ENCODE peak calls at places on chromosomes 1 and 21, in seven cellular contexts. R, G, M, H, O, D and L are unnamed samples.

GRCh38 chr1:184945678-184946412 is 28.5 kb downstream of the NIBAN1 start:
- DNase-seq in D (no peak), G (no peak), M (no peak), R (peak; percentile 75), H (no peak), O (no peak), L (no peak)

GRCh38 chr1:160768295-160768657 is 27.7 kb upstream of the LY9 start:
- DNase-seq in H (peak; percentile 42), R (peak; percentile 34), G (no peak), O (peak; percentile 85), D (peak; percentile 86), M (peak; percentile 64), L (peak; percentile 73)

GRCh38 chr21:17387030-17387617 is 125.7 kb upstream of the CXADR start:
- DNase-seq in M (no peak), G (no peak), D (peak; percentile 41), H (peak; percentile 80), R (peak; percentile 76), O (peak; percentile 48), L (peak; percentile 58)

GRCh38 chr1:223704921-223705878 is 7.1 kb upstream of the CAPN2 start:
- DNase-seq in O (no peak), G (peak; percentile 69), M (no peak), R (peak; percentile 87), D (no peak), H (no peak), L (no peak)

GRCh38 chr21:42414066-42414465 is 10.4 kb downstream of the UBASH3A start:
- DNase-seq in D (no peak), H (no peak), G (no peak), M (no peak), R (no peak), O (no peak), L (no peak)

GRCh38 chr1:154442006-154442740 is 37.0 kb downstream of the IL6R start:
- DNase-seq in D (no peak), O (peak; percentile 19), G (no peak), H (peak; percentile 19), M (no peak), R (peak; percentile 67), L (no peak)

GRCh38 chr1:237303929-237304328 is 261.9 kb downstream of the RYR2 start:
- DNase-seq in H (no peak), R (no peak), D (no peak), O (no peak), G (no peak), M (no peak), L (no peak)

GRCh38 chr21:14466715-14467114 is 79.4 kb downstream of the SAMSN1 start:
- DNase-seq in H (no peak), R (no peak), O (no peak), M (no peak), G (no peak), D (no peak), L (no peak)

GRCh38 chr1:109478806-109479205 is 4.9 kb upstream of the ATXN7L2 start:
- DNase-seq in H (peak; percentile 43), R (no peak), O (no peak), M (no peak), D (no peak), G (no peak), L (no peak)

GRCh38 chr1:39266269-39266668 is 61.8 kb downstream of the MACF1 start:
- DNase-seq in G (no peak), R (peak; percentile 32), M (no peak), H (peak; percentile 50), D (no peak), O (no peak), L (no peak)

GRCh38 chr21:46604975-46605758 is at the start of gene S100B:
- DNase-seq in D (no peak), G (no peak), O (no peak), M (no peak), H (peak; percentile 41), R (no peak), L (peak; percentile 36)

DNA sequence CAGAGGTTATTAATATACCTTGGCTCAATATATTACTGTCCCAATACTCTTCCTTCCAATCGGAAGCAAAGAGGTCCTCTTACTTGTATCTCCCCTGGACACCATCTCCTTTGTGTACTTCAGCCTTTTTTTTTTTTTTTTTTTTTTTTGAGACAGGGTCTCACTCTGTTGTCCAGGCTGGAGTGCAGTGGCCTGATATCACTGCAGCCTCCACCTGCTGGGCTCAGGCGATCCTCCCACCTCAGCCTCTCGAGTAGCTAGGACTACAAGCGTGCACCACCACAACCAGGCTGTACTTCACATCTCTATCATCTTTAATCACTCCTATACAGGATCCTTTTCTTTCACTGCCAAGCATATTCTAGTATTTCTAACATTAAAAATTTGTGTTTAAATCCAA is 2.8 kb upstream of the DARS2 start:
- DNase-seq in M (no peak), R (no peak), O (no peak), H (no peak), D (no peak), G (no peak), L (no peak)
- H3K36me3 ChIP-seq in M (no peaks in the 10 kb centered on the region), R (no peaks in the 10 kb centered on the region), O (no peaks in the 10 kb centered on the region), H (peaks cover 17% of the 10 kb centered on the region), D (peaks cover 37% of the 10 kb centered on the region), G (peaks cover 6% of the 10 kb centered on the region), L (peaks cover 10% of the 10 kb centered on the region)

GRCh38 chr21:28447453-28447852 is 545.2 kb downstream of the LTN1 start:
- DNase-seq in M (no peak), D (no peak), G (no peak), O (no peak), H (no peak), R (peak; percentile 53), L (no peak)
- H3K27ac ChIP-seq in M (no peak overlapping the region), D (no peak overlapping the region), G (no peak overlapping the region), O (no peak overlapping the region), H (no peak overlapping the region), R (no peak overlapping the region), L (no peak overlapping the region)

GRCh38 chr1:61636814-61637213 is 88.1 kb downstream of the TM2D1 start:
- DNase-seq in H (no peak), G (no peak), O (no peak), R (no peak), M (no peak), D (no peak), L (no peak)

GRCh38 chr1:61637470-61637869 is 87.5 kb downstream of the TM2D1 start:
- DNase-seq in H (no peak), M (no peak), G (no peak), D (no peak), R (no peak), O (no peak), L (no peak)

GRCh38 chr1:61639937-61640336 is 85.0 kb downstream of the TM2D1 start:
- DNase-seq in G (no peak), D (no peak), O (no peak), H (no peak), R (no peak), M (no peak), L (no peak)

GRCh38 chr1:61639218-61639617 is 85.7 kb downstream of the TM2D1 start:
- DNase-seq in H (no peak), R (peak; percentile 58), M (no peak), G (no peak), O (no peak), D (no peak), L (no peak)

DNA sequence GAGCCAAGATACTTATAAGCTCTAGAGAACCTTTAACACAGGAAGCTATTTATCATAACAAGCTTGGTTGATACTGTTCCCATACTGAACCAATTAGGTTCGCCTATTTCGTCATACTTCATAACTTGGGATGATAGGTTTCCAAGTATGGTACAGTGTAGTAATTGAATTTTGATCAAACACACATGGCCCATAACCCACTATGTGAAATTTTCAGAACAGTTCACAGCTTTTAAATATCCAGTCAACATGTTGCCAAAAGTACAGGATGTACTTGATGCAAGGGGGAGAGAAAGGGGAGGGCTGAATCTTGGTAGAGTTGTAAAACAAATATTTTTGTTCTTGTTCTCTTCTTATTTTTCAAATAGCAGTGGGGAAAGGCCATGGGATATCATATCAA is 86.6 kb downstream of the TM2D1 start:
- DNase-seq in H (no peak), D (no peak), G (no peak), R (peak; percentile 89), O (no peak), M (no peak), L (no peak)
- H3K4me1 ChIP-seq in H (no peaks in the 10 kb centered on the region), D (no peaks in the 10 kb centered on the region), G (peaks cover 67% of the 10 kb centered on the region), R (no peaks in the 10 kb centered on the region), O (no peaks in the 10 kb centered on the region), M (peaks cover 16% of the 10 kb centered on the region), L (peaks cover 7% of the 10 kb centered on the region)

DNA sequence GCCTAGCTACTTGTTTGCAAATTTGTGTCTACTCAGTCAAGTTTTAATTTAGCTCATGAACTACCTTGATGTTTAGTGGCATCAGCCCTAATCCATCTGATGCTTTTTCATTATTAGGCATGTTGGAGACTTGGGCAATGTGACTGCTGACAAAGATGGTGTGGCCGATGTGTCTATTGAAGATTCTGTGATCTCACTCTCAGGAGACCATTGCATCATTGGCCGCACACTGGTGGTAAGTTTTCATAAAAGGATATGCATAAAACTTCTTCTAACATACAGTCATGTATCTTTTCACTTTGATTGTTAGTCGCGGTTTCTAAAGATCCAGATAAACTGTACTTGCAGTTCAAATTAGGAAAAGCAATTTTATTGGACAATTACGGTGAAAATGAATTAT is 7.6 kb downstream of the SOD1 start:
- DNase-seq in O (no peak), R (no peak), H (no peak), M (no peak), G (no peak), D (no peak), L (no peak)
- H3K36me3 ChIP-seq in O (peaks cover 22% of the 10 kb centered on the region), R (peaks cover 25% of the 10 kb centered on the region), H (peaks cover 9% of the 10 kb centered on the region), M (peaks cover 79% of the 10 kb centered on the region), G (peaks cover 46% of the 10 kb centered on the region), D (peaks cover 85% of the 10 kb centered on the region), L (peaks cover 21% of the 10 kb centered on the region)

GRCh38 chr1:121515235-121515634 is 330.5 kb downstream of the SRGAP2C start:
- DNase-seq in O (no peak), D (no peak), H (no peak), G (no peak), M (no peak), R (no peak), L (no peak)

GRCh38 chr1:121517586-121518230 is 332.9 kb downstream of the SRGAP2C start:
- DNase-seq in D (no peak), M (no peak), R (no peak), G (no peak), H (no peak), O (no peak), L (no peak)

GRCh38 chr1:121519042-121519755 is 334.4 kb downstream of the SRGAP2C start:
- DNase-seq in O (peak; percentile 80), G (peak; percentile 78), M (peak; percentile 68), H (peak; percentile 86), R (peak; percentile 9), D (peak; percentile 90), L (peak; percentile 83)

GRCh38 chr1:121518726-121519041 is 333.9 kb downstream of the SRGAP2C start:
- DNase-seq in R (no peak), M (no peak), H (no peak), D (no peak), G (no peak), O (no peak), L (no peak)

GRCh38 chr1:121516279-121516967 is 331.6 kb downstream of the SRGAP2C start:
- DNase-seq in H (no peak), D (peak; percentile 79), G (no peak), M (peak; percentile 67), O (peak; percentile 25), R (no peak), L (peak; percentile 65)
- H3K27ac ChIP-seq in H (no peak overlapping the region), D (peak overlapping the region; percentile 94), G (no peak overlapping the region), M (no peak overlapping the region), O (peak overlapping the region; percentile 32), R (no peak overlapping the region), L (peak overlapping the region; percentile 63)